ENCODE peak calls at places on chromosome 1, in five cellular contexts. L is hepatocyte, T is PC-3, F is neural progenitor cell, O is GM23338. G is an unnamed sample. For H3K4me1, the result is how much of the 10 kb centered on the place peaks cover.

GRCh38 chr1:162398999-162399580 is 12.8 kb downstream of the SH2D1B start:
- DNase-seq in L (no peak), T (no peak), F (no peak), O (peak), G (no peak)

GRCh38 chr1:155463865-155464264 is 98.7 kb downstream of the ASH1L start:
- DNase-seq in L (peak), T (no peak), F (no peak), O (no peak), G (no peak)

GRCh38 chr1:173527151-173527826 is 50.2 kb downstream of the PRDX6 start:
- DNase-seq in L (peak), T (peak), F (no peak), O (no peak), G (peak)

GRCh38 chr1:244046907-244047738 is 4.0 kb upstream of the ZBTB18 start:
- DNase-seq in L (no peak), T (peak), F (no peak), O (no peak), G (peak)

GRCh38 chr1:62997849-62998248 is 213.9 kb downstream of the ATG4C start:
- DNase-seq in L (no peak), T (no peak), F (no peak), O (no peak), G (no peak)

GRCh38 chr1:103274886-103275285 is 166.6 kb upstream of the COL11A1 start:
- DNase-seq in L (no peak), T (no peak), F (no peak), O (no peak), G (no peak)

GRCh38 chr1:48960304-48960703 is 183.6 kb upstream of the BEND5 start:
- DNase-seq in L (no peak), T (no peak), F (no peak), O (no peak), G (no peak)

GRCh38 chr1:103284270-103284669 is 175.9 kb upstream of the COL11A1 start:
- DNase-seq in L (no peak), T (no peak), F (no peak), O (no peak), G (no peak)

GRCh38 chr1:99264201-99265021 is at the start of gene PLPPR4:
- DNase-seq in L (peak), T (peak), F (peak), O (peak), G (no peak)

GRCh38 chr1:41792485-41792770 is 126.3 kb downstream of the HIVEP3 start:
- DNase-seq in L (no peak), T (no peak), F (no peak), O (no peak), G (no peak)

GRCh38 chr1:197911172-197911856 is 5.9 kb upstream of the LHX9 start:
- DNase-seq in L (no peak), T (no peak), F (peak), O (peak), G (no peak)

GRCh38 chr1:214012418-214012817 is 24.6 kb downstream of the PROX1 start:
- DNase-seq in L (no peak), T (peak), F (no peak), O (no peak), G (no peak)

GRCh38 chr1:34231441-34231840 is 54.7 kb downstream of the C1orf94 start:
- DNase-seq in L (no peak), T (no peak), F (no peak), O (no peak), G (no peak)

GRCh38 chr1:54651608-54652007 is 10.0 kb downstream of the MROH7 start:
- DNase-seq in L (no peak), T (no peak), F (no peak), O (no peak), G (no peak)

GRCh38 chr1:228837817-228838716 is 102.8 kb downstream of the RHOU start:
- DNase-seq in L (peak), T (peak), F (no peak), O (no peak), G (no peak)

GRCh38 chr1:169371400-169371799 is 3.4 kb downstream of the BLZF1 start:
- DNase-seq in L (no peak), T (no peak), F (no peak), O (no peak), G (no peak)

GRCh38 chr1:227895828-227896685 is 51.7 kb downstream of the WNT9A start:
- DNase-seq in L (no peak), T (no peak), F (peak), O (no peak), G (no peak)

GRCh38 chr1:67827688-67828087 is 5.6 kb downstream of the GNG12 start:
- DNase-seq in L (no peak), T (no peak), F (no peak), O (no peak), G (no peak)

GRCh38 chr1:67830928-67831596 is 2.2 kb downstream of the GNG12 start:
- DNase-seq in L (no peak), T (peak), F (no peak), O (no peak), G (no peak)

GRCh38 chr1:67831850-67832513 is 1.3 kb downstream of the GNG12 start:
- DNase-seq in L (peak), T (peak), F (peak), O (peak), G (no peak)

GRCh38 chr1:67832737-67833594 is at the start of gene GNG12:
- DNase-seq in L (peak), T (peak), F (peak), O (peak), G (peak)

GRCh38 chr1:67830226-67830625 is 3.0 kb downstream of the GNG12 start:
- DNase-seq in L (no peak), T (peak), F (no peak), O (no peak), G (no peak)
- TF ChIP-seq EZH2phosphoT487 in L (no peak), T (no peak), F (no peak), O (no peak), G (no peak)

GRCh38 chr1:30720271-30721223 is 2.8 kb downstream of the MATN1 start:
- DNase-seq in L (no peak), T (no peak), F (no peak), O (no peak), G (no peak)
- H3K4me1 ChIP-seq in L (under half), T (under half), F (under half), O (under half), G (under half)

GRCh38 chr1:19042675-19043578 is 86.5 kb upstream of the IFFO2 start:
- DNase-seq in L (no peak), T (no peak), F (no peak), O (peak), G (no peak)
- TF ChIP-seq EZH2phosphoT487 in L (no peak), T (no peak), F (no peak), O (no peak), G (no peak)

GRCh38 chr1:230710543-230710904 is 3.4 kb downstream of the AGT start:
- DNase-seq in L (no peak), T (no peak), F (no peak), O (no peak), G (no peak)
- H3K4me1 ChIP-seq in L (under half), T (under half), F (under half), O (under half), G (under half)

GRCh38 chr1:176073524-176074157 is 133.4 kb downstream of the COP1 start:
- DNase-seq in L (peak), T (peak), F (peak), O (peak), G (peak)
- TF ChIP-seq EZH2phosphoT487 in L (no peak), T (no peak), F (no peak), O (no peak), G (no peak)

GRCh38 chr1:36699113-36699512 is 216.4 kb upstream of the CSF3R start:
- DNase-seq in L (no peak), T (no peak), F (peak), O (no peak), G (no peak)
- H3K4me1 ChIP-seq in L (under half), T (under half), F (under half), O (under half), G (under half)

GRCh38 chr1:90405726-90406125 is 311.4 kb downstream of the BARHL2 start:
- DNase-seq in L (no peak), T (peak), F (no peak), O (no peak), G (no peak)

GRCh38 chr1:90407737-90408136 is 309.4 kb downstream of the BARHL2 start:
- DNase-seq in L (no peak), T (no peak), F (no peak), O (no peak), G (no peak)

GRCh38 chr1:90400121-90400520 is 317.0 kb downstream of the BARHL2 start:
- DNase-seq in L (no peak), T (peak), F (no peak), O (no peak), G (no peak)

GRCh38 chr1:90402893-90403849 is 313.9 kb downstream of the BARHL2 start:
- DNase-seq in L (peak), T (peak), F (peak), O (peak), G (no peak)
- TF ChIP-seq EZH2phosphoT487 in L (no peak), T (no peak), F (no peak), O (no peak), G (no peak)

GRCh38 chr1:116330846-116331245 is 42.2 kb upstream of the ATP1A1 start:
- DNase-seq in L (no peak), T (peak), F (no peak), O (no peak), G (no peak)

GRCh38 chr1:116328671-116329070 is 44.4 kb upstream of the ATP1A1 start:
- DNase-seq in L (no peak), T (no peak), F (no peak), O (no peak), G (no peak)

GRCh38 chr1:116331523-116331922 is 41.5 kb upstream of the ATP1A1 start:
- DNase-seq in L (no peak), T (no peak), F (no peak), O (no peak), G (no peak)

GRCh38 chr1:116329524-116330341 is 43.3 kb upstream of the ATP1A1 start:
- DNase-seq in L (no peak), T (peak), F (no peak), O (no peak), G (no peak)

DNA sequence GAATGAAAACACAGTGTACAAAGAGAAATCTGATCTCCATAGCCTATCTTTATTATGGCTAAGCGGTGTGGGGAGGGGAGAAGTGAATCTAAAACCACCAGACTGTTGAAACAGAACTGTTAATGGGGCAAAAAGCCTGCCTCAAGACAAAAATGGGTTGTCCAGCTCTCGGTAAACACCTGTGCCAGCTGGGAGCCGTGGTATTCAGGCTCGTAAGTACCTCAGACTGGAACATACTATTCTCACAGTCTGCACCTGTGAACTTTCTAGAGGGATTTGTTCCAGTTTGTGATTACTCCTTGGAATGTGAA is 42.7 kb upstream of the ATP1A1 start:
- DNase-seq in L (no peak), T (peak), F (no peak), O (no peak), G (peak)
- H3K4me1 ChIP-seq in L (under half), T (under half), F (under half), O (under half), G (under half)

GRCh38 chr1:4957027-4957426 is 302.6 kb downstream of the AJAP1 start:
- DNase-seq in L (no peak), T (no peak), F (no peak), O (no peak), G (no peak)

GRCh38 chr1:4960782-4961475 is 306.5 kb downstream of the AJAP1 start:
- DNase-seq in L (no peak), T (no peak), F (peak), O (no peak), G (no peak)

GRCh38 chr1:4961935-4962645 is 307.7 kb downstream of the AJAP1 start:
- DNase-seq in L (no peak), T (no peak), F (no peak), O (no peak), G (no peak)

GRCh38 chr1:4960336-4960735 is 305.9 kb downstream of the AJAP1 start:
- DNase-seq in L (no peak), T (no peak), F (no peak), O (no peak), G (no peak)

GRCh38 chr1:4959216-4959615 is 304.8 kb downstream of the AJAP1 start:
- DNase-seq in L (no peak), T (no peak), F (no peak), O (no peak), G (no peak)
- TF ChIP-seq EZH2phosphoT487 in L (no peak), T (no peak), F (no peak), O (no peak), G (no peak)

DNA sequence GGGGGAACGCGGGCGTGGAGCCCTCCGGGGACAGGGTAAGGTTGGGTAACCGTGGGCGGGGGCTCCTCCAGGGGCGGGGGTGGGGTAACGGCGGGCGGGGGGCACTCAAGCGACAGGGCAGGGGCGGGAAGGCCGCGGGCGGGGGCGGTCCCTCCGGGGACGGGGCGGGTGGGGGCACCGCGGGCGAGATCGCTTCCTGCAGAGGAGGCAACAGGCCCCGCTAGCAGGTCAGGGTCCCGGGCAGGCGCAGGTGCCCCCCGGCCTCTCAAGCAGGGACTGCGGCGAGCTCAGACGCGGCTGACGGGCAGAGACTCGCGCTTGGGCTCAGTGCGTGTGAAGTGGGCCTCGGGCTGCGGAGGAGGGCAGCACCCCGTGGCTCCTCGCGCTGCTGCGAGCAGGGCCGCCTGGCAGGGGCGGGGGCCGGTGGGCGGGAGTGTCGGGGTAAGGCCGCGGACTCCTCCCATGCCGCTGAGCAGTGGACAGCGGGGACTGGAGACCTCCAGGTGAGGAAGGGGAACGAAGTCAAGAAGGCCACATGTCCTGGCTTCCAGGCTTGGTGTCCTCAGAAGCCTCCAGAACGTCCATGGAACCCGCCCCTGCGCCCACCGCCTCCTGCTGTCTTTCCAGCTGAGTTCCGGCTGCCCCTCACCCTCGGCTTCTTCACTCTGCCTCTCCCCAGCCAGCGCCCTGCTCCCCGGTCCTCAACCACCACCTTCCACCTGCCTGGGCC is 627 bp upstream of the GNB1 start:
- DNase-seq in L (peak), T (peak), F (peak), O (peak), G (no peak)
- H3K4me1 ChIP-seq in L (under half), T (under half), F (under half), O (under half), G (under half)